ENCODE peak calls at places on chromosomes 12 and 14, in four cellular contexts. G is fibroblast of villous mesenchyme, M is cardiac fibroblast, H is A549. K is an unnamed sample.

GRCh38 chr14:104436047-104436531 is 143.5 kb upstream of the C14orf180 start:
- DNase-seq in H (no peak), G (peak), M (peak), K (peak)

GRCh38 chr12:131356485-131356884 is 354.4 kb upstream of the SFSWAP start:
- DNase-seq in H (no peak), M (no peak), G (no peak), K (no peak)

GRCh38 chr12:130715996-130716917 is at the start of gene RIMBP2:
- DNase-seq in G (no peak), H (peak), M (peak), K (peak)

GRCh38 chr12:57609091-57609780 is 2.0 kb upstream of the ARHGEF25 start:
- DNase-seq in H (no peak), G (no peak), M (no peak), K (no peak)

GRCh38 chr12:51915951-51916350 is 8.6 kb downstream of the ACVRL1 start:
- DNase-seq in H (no peak), M (no peak), G (no peak), K (no peak)

GRCh38 chr12:81468206-81468605 is 290.9 kb downstream of the PPFIA2 start:
- DNase-seq in M (peak), H (no peak), G (peak), K (peak)

GRCh38 chr12:48201516-48201915 is 1.6 kb downstream of the OR10AD1 start:
- DNase-seq in M (no peak), H (no peak), G (no peak), K (no peak)

GRCh38 chr14:73752297-73752992 is 38.3 kb upstream of the PNMA1 start:
- DNase-seq in M (peak), H (peak), G (peak), K (peak)

GRCh38 chr12:72872488-72872887 is 600.3 kb downstream of the TRHDE start:
- DNase-seq in G (no peak), M (no peak), H (no peak), K (no peak)

GRCh38 chr12:128752386-128752785 is 71.4 kb downstream of the SLC15A4 start:
- DNase-seq in M (no peak), G (no peak), H (no peak), K (no peak)

GRCh38 chr12:95623554-95624170 is 72.4 kb upstream of the USP44 start:
- DNase-seq in G (peak), M (peak), H (peak), K (peak)

GRCh38 chr12:2960432-2960956 is 1.3 kb downstream of the TEAD4 start:
- DNase-seq in M (peak), H (peak), G (peak), K (peak)

GRCh38 chr12:105523164-105524057 is 192.9 kb downstream of the C12orf75 start:
- DNase-seq in H (no peak), M (peak), G (peak), K (peak)

GRCh38 chr12:51672334-51672733 is 81.3 kb downstream of the SCN8A start:
- DNase-seq in H (no peak), M (no peak), G (no peak), K (no peak)

GRCh38 chr14:75978249-75978731 is 3.5 kb downstream of the TGFB3 start:
- DNase-seq in G (peak), H (no peak), M (no peak), K (peak)

GRCh38 chr14:54667764-54668163 is 100.8 kb downstream of the SAMD4A start:
- DNase-seq in H (no peak), G (no peak), M (no peak), K (no peak)

GRCh38 chr14:94180655-94181271 is 6.6 kb downstream of the PPP4R4 start:
- DNase-seq in G (peak), H (peak), M (peak), K (peak)

GRCh38 chr14:55458800-55459577 is 18.6 kb upstream of the TBPL2 start:
- DNase-seq in M (peak), G (peak), H (no peak), K (peak)

GRCh38 chr12:89960011-89960507 is 251.4 kb upstream of the ATP2B1 start:
- DNase-seq in G (peak), H (no peak), M (no peak), K (no peak)

GRCh38 chr12:18849080-18849479 is 111.2 kb downstream of the CAPZA3 start:
- DNase-seq in H (peak), G (peak), M (no peak), K (peak)

GRCh38 chr14:55739967-55740707 is 160.1 kb downstream of the KTN1 start:
- DNase-seq in G (no peak), M (peak), H (no peak), K (no peak)

GRCh38 chr12:10363922-10364838 is 25.7 kb downstream of the KLRK1 start:
- DNase-seq in H (no peak), G (peak), M (peak), K (peak)

GRCh38 chr12:55067701-55068100 is 47.9 kb downstream of the NEUROD4 start:
- DNase-seq in H (no peak), M (no peak), G (no peak), K (no peak)

GRCh38 chr14:54173782-54174181 is 217.2 kb upstream of the BMP4 start:
- DNase-seq in G (no peak), H (no peak), M (peak), K (peak)

GRCh38 chr12:97960741-97961608 is 498.4 kb downstream of the RMST start:
- DNase-seq in M (peak), G (peak), H (peak), K (peak)

GRCh38 chr12:88156075-88156654 is 14.1 kb downstream of the TMTC3 start:
- DNase-seq in M (no peak), H (no peak), G (no peak), K (no peak)

GRCh38 chr12:88150063-88150462 is 8.0 kb downstream of the TMTC3 start:
- DNase-seq in M (no peak), G (no peak), H (no peak), K (no peak)

DNA sequence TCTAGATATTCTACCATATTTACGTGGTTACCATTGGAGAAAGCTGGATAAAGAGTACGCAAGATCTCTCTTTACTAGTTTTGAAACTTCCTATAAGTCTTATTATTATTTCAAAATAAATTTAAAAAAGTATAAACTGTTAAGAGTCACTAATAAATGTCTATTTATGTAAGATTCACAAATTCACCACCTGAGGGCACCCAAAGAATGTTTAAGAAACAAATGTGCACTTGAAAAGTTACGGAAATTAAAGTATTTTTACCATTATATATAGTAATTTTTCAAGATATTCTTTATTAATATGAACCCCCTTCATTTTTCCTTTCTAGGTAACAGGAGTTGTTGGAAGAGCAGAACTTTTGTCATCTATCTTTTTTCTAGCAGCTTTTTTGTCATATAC is 11.9 kb downstream of the TMTC3 start:
- DNase-seq in M (peak), G (peak), H (peak), K (peak)
- TF ChIP-seq CTCF in M (peak), G (peak), H (peak), K (peak)

GRCh38 chr14:34983148-34983760 is 462 bp downstream of the SRP54 start:
- DNase-seq in G (no peak), M (no peak), H (no peak), K (no peak)

GRCh38 chr14:34981743-34982420 is 910 bp upstream of the SRP54 start:
- DNase-seq in H (peak), M (peak), G (no peak), K (no peak)

GRCh38 chr14:34980337-34980900 is 2.4 kb upstream of the SRP54 start:
- DNase-seq in H (no peak), M (no peak), G (no peak), K (no peak)

GRCh38 chr14:34985740-34986139 is 2.9 kb downstream of the SRP54 start:
- DNase-seq in M (no peak), G (no peak), H (no peak), K (no peak)

GRCh38 chr14:34982421-34983147 is at the start of gene SRP54:
- DNase-seq in G (peak), H (peak), M (peak), K (peak)
- TF ChIP-seq CTCF in G (peak), H (no peak), M (peak), K (peak)

GRCh38 chr12:31728917-31729640 is at the start of gene AMN1:
- DNase-seq in H (peak), G (peak), M (peak), K (peak)
- TF ChIP-seq CTCF in H (no peak), G (peak), M (no peak), K (no peak)

DNA sequence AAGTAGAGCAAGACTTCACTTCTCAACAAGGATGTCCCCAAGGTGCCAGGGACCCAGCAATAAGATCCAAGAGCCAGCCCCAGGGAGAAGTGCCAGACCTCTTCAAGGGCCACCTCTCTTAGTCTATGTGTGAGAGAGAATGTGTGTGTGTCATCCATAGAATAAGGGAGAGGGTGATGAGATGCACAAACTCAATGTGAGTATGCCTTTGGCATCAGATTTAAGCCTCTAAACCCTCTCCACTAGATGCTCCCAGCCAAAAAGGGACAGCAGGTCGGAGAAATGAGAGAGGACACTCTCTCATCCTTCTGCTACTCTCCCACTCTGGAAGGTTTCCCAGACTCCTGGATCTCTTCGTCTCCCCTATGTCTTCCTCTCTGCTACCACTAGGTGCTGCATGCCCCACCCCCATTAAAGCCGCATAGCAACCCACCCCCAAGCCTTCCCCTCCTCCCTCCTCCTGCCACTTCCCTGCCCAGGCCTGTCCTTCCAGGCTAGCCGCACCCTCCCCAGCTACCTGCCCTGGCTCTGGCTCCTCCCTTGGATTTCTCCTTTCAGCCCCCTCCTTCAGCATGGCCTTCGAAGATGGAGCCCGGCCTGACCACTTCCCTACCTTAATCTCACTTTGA is 7.6 kb downstream of the RARG start:
- DNase-seq in H (peak), M (no peak), G (no peak), K (no peak)
- TF ChIP-seq CTCF in H (peak), M (peak), G (peak), K (peak)

DNA sequence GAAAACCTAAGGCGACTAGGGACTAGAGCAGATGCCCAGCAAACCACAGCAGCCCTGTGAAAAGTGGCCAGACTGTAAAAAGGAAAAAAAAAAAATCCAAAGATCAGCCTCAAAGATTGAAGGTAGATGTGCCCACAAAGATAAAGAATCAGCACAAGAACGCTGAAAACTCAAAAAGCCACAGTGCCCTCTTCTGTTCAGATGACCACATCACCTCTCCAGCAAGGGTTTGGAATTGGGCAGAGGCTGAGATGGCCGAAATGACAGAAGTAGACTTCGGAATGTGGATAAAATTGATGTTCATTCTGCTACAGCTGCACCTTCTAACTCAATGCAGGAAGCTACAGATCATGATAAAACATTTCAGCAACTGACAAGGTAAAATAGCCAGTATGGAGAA is 154.4 kb downstream of the GPHN start:
- DNase-seq in G (peak), M (peak), H (peak), K (no peak)
- TF ChIP-seq CTCF in G (peak), M (peak), H (no peak), K (peak)